ENCODE peak calls at places on chromosomes 1 and 21, in eight cellular contexts. One of them, this sample, is unnamed.
A peak's percentile ranks its signal among the peaks of the same experiment; 100 is the strongest.

GRCh38 chr1:204545202-204545601 is 29.0 kb downstream of the MDM4 start:
- DNase-seq in 8988T: no peak
- DNase-seq in NCI-H1105 treated with DMSO at 0.1 percent for 48 hours: no peak
- DNase-seq in activated T-cell treated with anti-CD3 and anti-CD28 coated beads, Interleukin-2, amount 50 U/mL, for 4 hours: no peak
- DNase-seq in stimulated activated CD4-positive, alpha-beta T cell treated with anti-CD3 and anti-CD28 coated beads, Interleukin-15, amount 100 ng/mL, for 48 hours: no peak
- DNase-seq in retina: no peak
- DNase-seq in fibroblast of the aortic adventitia: peak; percentile 32
- DNase-seq in activated naive CD8-positive, alpha-beta T cell treated with anti-CD3 and anti-CD28 coated beads, Interleukin-2, amount 50 U/mL, for 24 hours: no peak
- DNase-seq in this sample: no peak

GRCh38 chr1:156382561-156382960 is 13.6 kb downstream of the RHBG start:
- DNase-seq in 8988T: no peak
- DNase-seq in NCI-H1105 treated with DMSO at 0.1 percent for 48 hours: no peak
- DNase-seq in activated T-cell treated with anti-CD3 and anti-CD28 coated beads, Interleukin-2, amount 50 U/mL, for 4 hours: no peak
- DNase-seq in stimulated activated CD4-positive, alpha-beta T cell treated with anti-CD3 and anti-CD28 coated beads, Interleukin-15, amount 100 ng/mL, for 48 hours: no peak
- DNase-seq in retina: no peak
- DNase-seq in fibroblast of the aortic adventitia: no peak
- DNase-seq in activated naive CD8-positive, alpha-beta T cell treated with anti-CD3 and anti-CD28 coated beads, Interleukin-2, amount 50 U/mL, for 24 hours: no peak
- DNase-seq in this sample: no peak

GRCh38 chr1:168583571-168583970 is 7.2 kb downstream of the XCL1 start:
- DNase-seq in 8988T: no peak
- DNase-seq in NCI-H1105 treated with DMSO at 0.1 percent for 48 hours: no peak
- DNase-seq in activated T-cell treated with anti-CD3 and anti-CD28 coated beads, Interleukin-2, amount 50 U/mL, for 4 hours: no peak
- DNase-seq in stimulated activated CD4-positive, alpha-beta T cell treated with anti-CD3 and anti-CD28 coated beads, Interleukin-15, amount 100 ng/mL, for 48 hours: no peak
- DNase-seq in retina: no peak
- DNase-seq in fibroblast of the aortic adventitia: peak; percentile 4
- DNase-seq in activated naive CD8-positive, alpha-beta T cell treated with anti-CD3 and anti-CD28 coated beads, Interleukin-2, amount 50 U/mL, for 24 hours: no peak
- DNase-seq in this sample: no peak

GRCh38 chr1:160682983-160683886 is 28.4 kb downstream of the CD48 start:
- DNase-seq in 8988T: no peak
- DNase-seq in NCI-H1105 treated with DMSO at 0.1 percent for 48 hours: no peak
- DNase-seq in activated T-cell treated with anti-CD3 and anti-CD28 coated beads, Interleukin-2, amount 50 U/mL, for 4 hours: no peak
- DNase-seq in stimulated activated CD4-positive, alpha-beta T cell treated with anti-CD3 and anti-CD28 coated beads, Interleukin-15, amount 100 ng/mL, for 48 hours: no peak
- DNase-seq in retina: no peak
- DNase-seq in fibroblast of the aortic adventitia: no peak
- DNase-seq in activated naive CD8-positive, alpha-beta T cell treated with anti-CD3 and anti-CD28 coated beads, Interleukin-2, amount 50 U/mL, for 24 hours: no peak
- DNase-seq in this sample: no peak

GRCh38 chr1:15167386-15167785 is 13.8 kb downstream of the TMEM51 start:
- DNase-seq in 8988T: no peak
- DNase-seq in NCI-H1105 treated with DMSO at 0.1 percent for 48 hours: no peak
- DNase-seq in activated T-cell treated with anti-CD3 and anti-CD28 coated beads, Interleukin-2, amount 50 U/mL, for 4 hours: no peak
- DNase-seq in stimulated activated CD4-positive, alpha-beta T cell treated with anti-CD3 and anti-CD28 coated beads, Interleukin-15, amount 100 ng/mL, for 48 hours: no peak
- DNase-seq in retina: no peak
- DNase-seq in fibroblast of the aortic adventitia: no peak
- DNase-seq in activated naive CD8-positive, alpha-beta T cell treated with anti-CD3 and anti-CD28 coated beads, Interleukin-2, amount 50 U/mL, for 24 hours: no peak
- DNase-seq in this sample: no peak

GRCh38 chr21:32946654-32947053 is 79.1 kb upstream of the OLIG2 start:
- DNase-seq in 8988T: no peak
- DNase-seq in NCI-H1105 treated with DMSO at 0.1 percent for 48 hours: no peak
- DNase-seq in activated T-cell treated with anti-CD3 and anti-CD28 coated beads, Interleukin-2, amount 50 U/mL, for 4 hours: no peak
- DNase-seq in stimulated activated CD4-positive, alpha-beta T cell treated with anti-CD3 and anti-CD28 coated beads, Interleukin-15, amount 100 ng/mL, for 48 hours: no peak
- DNase-seq in retina: no peak
- DNase-seq in fibroblast of the aortic adventitia: no peak
- DNase-seq in activated naive CD8-positive, alpha-beta T cell treated with anti-CD3 and anti-CD28 coated beads, Interleukin-2, amount 50 U/mL, for 24 hours: no peak
- DNase-seq in this sample: no peak

GRCh38 chr1:100782473-100783010 is 63.0 kb downstream of the VCAM1 start:
- DNase-seq in 8988T: no peak
- DNase-seq in NCI-H1105 treated with DMSO at 0.1 percent for 48 hours: no peak
- DNase-seq in activated T-cell treated with anti-CD3 and anti-CD28 coated beads, Interleukin-2, amount 50 U/mL, for 4 hours: no peak
- DNase-seq in stimulated activated CD4-positive, alpha-beta T cell treated with anti-CD3 and anti-CD28 coated beads, Interleukin-15, amount 100 ng/mL, for 48 hours: no peak
- DNase-seq in retina: no peak
- DNase-seq in fibroblast of the aortic adventitia: no peak
- DNase-seq in activated naive CD8-positive, alpha-beta T cell treated with anti-CD3 and anti-CD28 coated beads, Interleukin-2, amount 50 U/mL, for 24 hours: no peak
- DNase-seq in this sample: no peak

GRCh38 chr1:31764307-31765040 is at the start of gene ADGRB2:
- DNase-seq in 8988T: peak; percentile 81
- DNase-seq in NCI-H1105 treated with DMSO at 0.1 percent for 48 hours: peak; percentile 61
- DNase-seq in activated T-cell treated with anti-CD3 and anti-CD28 coated beads, Interleukin-2, amount 50 U/mL, for 4 hours: no peak
- DNase-seq in stimulated activated CD4-positive, alpha-beta T cell treated with anti-CD3 and anti-CD28 coated beads, Interleukin-15, amount 100 ng/mL, for 48 hours: no peak
- DNase-seq in retina: peak; percentile 72
- DNase-seq in fibroblast of the aortic adventitia: no peak
- DNase-seq in activated naive CD8-positive, alpha-beta T cell treated with anti-CD3 and anti-CD28 coated beads, Interleukin-2, amount 50 U/mL, for 24 hours: no peak
- DNase-seq in this sample: peak; percentile 64

GRCh38 chr1:174964261-174964984 is 35.3 kb upstream of the CACYBP start:
- DNase-seq in 8988T: no peak
- DNase-seq in NCI-H1105 treated with DMSO at 0.1 percent for 48 hours: no peak
- DNase-seq in activated T-cell treated with anti-CD3 and anti-CD28 coated beads, Interleukin-2, amount 50 U/mL, for 4 hours: no peak
- DNase-seq in stimulated activated CD4-positive, alpha-beta T cell treated with anti-CD3 and anti-CD28 coated beads, Interleukin-15, amount 100 ng/mL, for 48 hours: no peak
- DNase-seq in retina: no peak
- DNase-seq in fibroblast of the aortic adventitia: peak; percentile 36
- DNase-seq in activated naive CD8-positive, alpha-beta T cell treated with anti-CD3 and anti-CD28 coated beads, Interleukin-2, amount 50 U/mL, for 24 hours: no peak
- DNase-seq in this sample: no peak

GRCh38 chr1:168079761-168080160 is 57.0 kb downstream of the GPR161 start:
- DNase-seq in 8988T: no peak
- DNase-seq in NCI-H1105 treated with DMSO at 0.1 percent for 48 hours: no peak
- DNase-seq in activated T-cell treated with anti-CD3 and anti-CD28 coated beads, Interleukin-2, amount 50 U/mL, for 4 hours: no peak
- DNase-seq in stimulated activated CD4-positive, alpha-beta T cell treated with anti-CD3 and anti-CD28 coated beads, Interleukin-15, amount 100 ng/mL, for 48 hours: no peak
- DNase-seq in retina: no peak
- DNase-seq in fibroblast of the aortic adventitia: peak; percentile 68
- DNase-seq in activated naive CD8-positive, alpha-beta T cell treated with anti-CD3 and anti-CD28 coated beads, Interleukin-2, amount 50 U/mL, for 24 hours: no peak
- DNase-seq in this sample: no peak

GRCh38 chr1:244445320-244446181 is 6.2 kb downstream of the ADSS2 start:
- DNase-seq in 8988T: no peak
- DNase-seq in NCI-H1105 treated with DMSO at 0.1 percent for 48 hours: no peak
- DNase-seq in activated T-cell treated with anti-CD3 and anti-CD28 coated beads, Interleukin-2, amount 50 U/mL, for 4 hours: no peak
- DNase-seq in stimulated activated CD4-positive, alpha-beta T cell treated with anti-CD3 and anti-CD28 coated beads, Interleukin-15, amount 100 ng/mL, for 48 hours: no peak
- DNase-seq in retina: no peak
- DNase-seq in fibroblast of the aortic adventitia: peak; percentile 41
- DNase-seq in activated naive CD8-positive, alpha-beta T cell treated with anti-CD3 and anti-CD28 coated beads, Interleukin-2, amount 50 U/mL, for 24 hours: no peak
- DNase-seq in this sample: no peak

GRCh38 chr1:202268032-202268431 is 73.7 kb downstream of the UBE2T start:
- DNase-seq in 8988T: no peak
- DNase-seq in NCI-H1105 treated with DMSO at 0.1 percent for 48 hours: no peak
- DNase-seq in activated T-cell treated with anti-CD3 and anti-CD28 coated beads, Interleukin-2, amount 50 U/mL, for 4 hours: no peak
- DNase-seq in stimulated activated CD4-positive, alpha-beta T cell treated with anti-CD3 and anti-CD28 coated beads, Interleukin-15, amount 100 ng/mL, for 48 hours: no peak
- DNase-seq in retina: no peak
- DNase-seq in fibroblast of the aortic adventitia: no peak
- DNase-seq in activated naive CD8-positive, alpha-beta T cell treated with anti-CD3 and anti-CD28 coated beads, Interleukin-2, amount 50 U/mL, for 24 hours: no peak
- DNase-seq in this sample: no peak

GRCh38 chr1:192378276-192378675 is 61.5 kb downstream of the RGS21 start:
- DNase-seq in 8988T: no peak
- DNase-seq in NCI-H1105 treated with DMSO at 0.1 percent for 48 hours: no peak
- DNase-seq in activated T-cell treated with anti-CD3 and anti-CD28 coated beads, Interleukin-2, amount 50 U/mL, for 4 hours: no peak
- DNase-seq in stimulated activated CD4-positive, alpha-beta T cell treated with anti-CD3 and anti-CD28 coated beads, Interleukin-15, amount 100 ng/mL, for 48 hours: no peak
- DNase-seq in retina: no peak
- DNase-seq in fibroblast of the aortic adventitia: no peak
- DNase-seq in activated naive CD8-positive, alpha-beta T cell treated with anti-CD3 and anti-CD28 coated beads, Interleukin-2, amount 50 U/mL, for 24 hours: no peak
- DNase-seq in this sample: no peak

GRCh38 chr1:8938232-8939117 is 7.2 kb upstream of the CA6 start:
- DNase-seq in 8988T: no peak
- DNase-seq in NCI-H1105 treated with DMSO at 0.1 percent for 48 hours: no peak
- DNase-seq in activated T-cell treated with anti-CD3 and anti-CD28 coated beads, Interleukin-2, amount 50 U/mL, for 4 hours: no peak
- DNase-seq in stimulated activated CD4-positive, alpha-beta T cell treated with anti-CD3 and anti-CD28 coated beads, Interleukin-15, amount 100 ng/mL, for 48 hours: no peak
- DNase-seq in retina: no peak
- DNase-seq in fibroblast of the aortic adventitia: no peak
- DNase-seq in activated naive CD8-positive, alpha-beta T cell treated with anti-CD3 and anti-CD28 coated beads, Interleukin-2, amount 50 U/mL, for 24 hours: no peak
- DNase-seq in this sample: no peak

This sample was measured in glutamatergic neuron.